ENCODE peak calls at places on chromosomes 1 and 21, in nine cellular contexts. I is breast epithelium, J is HCT116, R is right lobe of liver, T is upper lobe of left lung, F is transverse colon, C is IMR-90, A is esophagus squamous epithelium, H is endothelial cell of umbilical vein. Q is an unnamed sample.

GRCh38 chr1:93746009-93746408 is 64.4 kb upstream of the BCAR3 start:
- DNase-seq in R (no peak), F (no peak), A (no peak), C (no peak), H (no peak), I (no peak), J (no peak), T (peak), Q (peak)

GRCh38 chr1:5727871-5728643 is 264.2 kb downstream of the NPHP4 start:
- DNase-seq in R (peak), I (peak), J (no peak), T (no peak), H (no peak), A (no peak), F (no peak), C (no peak), Q (no peak)

GRCh38 chr1:236394016-236394481 is at the start of gene EDARADD:
- DNase-seq in C (no peak), J (no peak), A (no peak), R (no peak), I (no peak), H (no peak), F (no peak), T (no peak), Q (no peak)

GRCh38 chr1:205505791-205506190 is 1.3 kb downstream of the CDK18 start:
- DNase-seq in I (no peak), R (no peak), F (peak), C (no peak), J (no peak), H (no peak), T (peak), A (no peak), Q (no peak)

GRCh38 chr1:145707183-145707867 is at the start of gene PDZK1:
- DNase-seq in R (peak), I (no peak), C (no peak), J (no peak), H (no peak), T (no peak), F (no peak), A (no peak), Q (no peak)

GRCh38 chr1:201755200-201755599 is 73.8 kb upstream of the IPO9 start:
- DNase-seq in C (no peak), J (no peak), R (no peak), H (no peak), F (no peak), T (no peak), I (no peak), A (no peak), Q (no peak)

GRCh38 chr1:7719468-7720104 is 51.5 kb upstream of the VAMP3 start:
- DNase-seq in J (no peak), I (no peak), F (no peak), C (no peak), A (no peak), R (no peak), T (no peak), H (no peak), Q (no peak)

GRCh38 chr1:201861448-201861847 is 27.2 kb upstream of the SHISA4 start:
- DNase-seq in A (no peak), J (no peak), H (no peak), R (no peak), T (no peak), I (no peak), F (no peak), C (no peak), Q (no peak)

GRCh38 chr1:42380617-42381423 is at the start of gene RIMKLA:
- DNase-seq in I (no peak), T (peak), C (peak), J (no peak), A (no peak), F (peak), R (peak), H (peak), Q (no peak)

GRCh38 chr1:203996126-203996525 is 76.8 kb upstream of the SOX13 start:
- DNase-seq in R (no peak), F (no peak), T (no peak), J (no peak), A (no peak), C (no peak), H (no peak), I (no peak), Q (peak)

GRCh38 chr1:243343970-243344749 is 88.3 kb downstream of the SDCCAG8 start:
- DNase-seq in F (no peak), C (peak), R (no peak), J (peak), A (no peak), H (peak), T (no peak), I (no peak), Q (no peak)

GRCh38 chr21:26148071-26148470 is 22.5 kb downstream of the APP start:
- DNase-seq in T (no peak), I (no peak), C (no peak), R (no peak), H (peak), J (no peak), F (no peak), A (no peak), Q (no peak)

GRCh38 chr1:164712131-164713031 is 153.4 kb downstream of the PBX1 start:
- DNase-seq in A (no peak), R (peak), C (peak), I (no peak), F (peak), J (no peak), H (peak), T (no peak), Q (no peak)

GRCh38 chr1:79568411-79568810 is 561.9 kb upstream of the ADGRL4 start:
- DNase-seq in C (peak), F (no peak), H (no peak), A (no peak), I (no peak), T (no peak), J (no peak), R (no peak), Q (no peak)

GRCh38 chr21:34073032-34073748 is at the start of the genes MRPS6 and SLC5A3:
- DNase-seq in C (peak), A (peak), F (peak), J (peak), I (peak), H (peak), T (peak), R (peak), Q (peak)
- TF ChIP-seq CTCF in C (peak), A (no peak), F (no peak), J (no peak), I (no peak), H (no peak), T (peak), R (no peak), Q (no peak)

DNA sequence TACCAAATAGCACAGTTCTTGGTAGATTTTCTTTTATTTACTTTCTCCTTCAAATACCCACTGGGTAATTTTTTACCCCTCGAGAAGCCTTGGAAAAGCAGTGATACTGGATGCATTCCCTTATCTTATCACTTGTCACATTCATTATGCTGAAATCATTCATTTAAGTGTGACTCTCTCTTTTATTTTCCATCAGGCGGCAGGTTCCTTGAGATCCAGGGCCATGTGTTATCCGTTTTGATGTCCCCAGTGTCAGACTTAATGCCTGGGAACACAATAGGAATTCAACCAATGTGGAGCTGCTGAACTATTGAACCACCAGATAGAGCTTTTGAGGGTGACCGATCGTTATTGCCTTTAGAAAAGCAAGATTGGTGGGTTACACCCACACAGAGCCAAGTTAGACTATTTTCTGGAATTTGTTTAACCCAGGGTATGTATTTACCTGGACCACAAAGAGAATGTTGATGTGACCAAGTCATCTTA is 51.5 kb upstream of the ATP5PO start:
- DNase-seq in I (no peak), A (no peak), F (no peak), T (no peak), J (no peak), R (no peak), C (no peak), H (no peak), Q (no peak)
- TF ChIP-seq POLR2A in I (no peak), A (no peak), F (no peak), T (no peak), J (no peak), R (no peak), C (no peak), H (no peak), Q (no peak)

GRCh38 chr1:221729771-221730170 is 12.1 kb downstream of the DUSP10 start:
- DNase-seq in H (no peak), F (no peak), J (no peak), I (no peak), C (peak), A (no peak), T (no peak), R (no peak), Q (no peak)
- H3K4me3 ChIP-seq in H (no peak), F (no peak), J (no peak), I (no peak), C (no peak), A (no peak), T (no peak), R (no peak), Q (no peak)

DNA sequence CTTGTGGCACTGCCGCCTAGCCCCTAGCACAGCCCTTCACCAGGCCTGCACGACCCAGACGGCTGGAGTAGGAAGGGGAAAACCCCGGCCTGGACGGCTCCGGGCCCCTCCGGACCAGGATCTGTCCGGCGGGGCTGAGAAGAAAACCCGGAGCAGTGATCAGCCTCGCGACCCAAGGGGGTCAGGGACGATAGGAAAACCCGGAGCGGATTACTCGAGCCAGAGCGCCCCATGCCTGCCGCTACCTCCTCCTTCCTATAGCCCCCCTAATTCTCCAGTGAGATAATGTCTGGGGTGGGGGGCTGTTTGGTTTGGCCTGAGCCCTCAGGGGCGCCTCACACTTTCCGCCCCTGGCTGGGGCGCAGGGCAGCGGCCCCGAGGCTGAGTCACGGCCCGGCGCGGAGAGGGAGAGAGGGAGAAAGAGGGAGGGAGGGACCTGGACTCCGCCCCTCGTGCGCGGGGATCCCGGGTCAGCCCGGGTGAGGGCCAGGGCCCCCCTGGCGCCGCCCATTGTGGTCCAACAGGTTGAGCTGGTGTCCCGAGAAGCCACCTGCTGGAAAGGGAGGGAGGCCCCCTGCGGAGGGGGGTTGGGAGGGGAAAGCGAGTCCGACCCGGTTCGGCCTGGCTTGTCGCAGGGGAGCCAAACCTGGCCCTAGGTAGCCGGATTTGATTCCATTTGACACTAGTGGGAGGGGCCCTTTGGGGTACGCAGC is 1.7 kb upstream of the ZBTB7B start:
- DNase-seq in J (peak), R (peak), T (peak), F (peak), A (no peak), I (peak), H (peak), C (peak), Q (peak)
- TF ChIP-seq CTCF in J (no peak), R (peak), T (peak), F (peak), A (peak), I (no peak), H (no peak), C (peak), Q (no peak)

GRCh38 chr1:109664671-109665070 is 3.2 kb upstream of the GSTM2 start:
- DNase-seq in F (no peak), C (no peak), I (no peak), J (no peak), A (no peak), T (no peak), R (no peak), H (no peak), Q (no peak)

GRCh38 chr1:109669246-109669948 is 1.5 kb downstream of the GSTM2 start:
- DNase-seq in C (no peak), R (no peak), T (no peak), A (no peak), H (peak), F (peak), I (no peak), J (no peak), Q (no peak)

GRCh38 chr1:109668123-109668800 is 405 bp downstream of the GSTM2 start:
- DNase-seq in A (no peak), J (no peak), F (no peak), T (no peak), R (no peak), C (peak), H (no peak), I (no peak), Q (no peak)

GRCh38 chr1:109671067-109671466 is 3.2 kb downstream of the GSTM2 start:
- DNase-seq in H (peak), I (no peak), J (no peak), A (no peak), C (peak), R (no peak), F (peak), T (no peak), Q (no peak)

GRCh38 chr1:109667452-109668122 is at the start of gene GSTM2:
- DNase-seq in A (peak), J (no peak), F (peak), T (peak), I (peak), H (peak), R (peak), C (peak), Q (peak)
- TF ChIP-seq POLR2A in A (no peak), J (no peak), F (no peak), T (peak), I (no peak), H (no peak), R (no peak), C (no peak), Q (no peak)

GRCh38 chr21:41425588-41425953 is 468 bp upstream of the MX1 start:
- DNase-seq in H (no peak), I (no peak), T (no peak), J (no peak), C (no peak), R (no peak), F (no peak), A (no peak), Q (no peak)

GRCh38 chr21:41425954-41426655 is at the start of gene MX1:
- DNase-seq in H (peak), A (no peak), R (peak), C (peak), F (peak), T (peak), I (peak), J (no peak), Q (no peak)

GRCh38 chr21:41427556-41427955 is 1.5 kb downstream of the MX1 start:
- DNase-seq in C (no peak), I (no peak), F (no peak), J (no peak), R (no peak), A (no peak), T (no peak), H (no peak), Q (peak)

GRCh38 chr21:41428311-41428710 is 2.3 kb downstream of the MX1 start:
- DNase-seq in C (no peak), A (no peak), J (no peak), T (no peak), R (no peak), H (no peak), F (no peak), I (no peak), Q (no peak)

DNA sequence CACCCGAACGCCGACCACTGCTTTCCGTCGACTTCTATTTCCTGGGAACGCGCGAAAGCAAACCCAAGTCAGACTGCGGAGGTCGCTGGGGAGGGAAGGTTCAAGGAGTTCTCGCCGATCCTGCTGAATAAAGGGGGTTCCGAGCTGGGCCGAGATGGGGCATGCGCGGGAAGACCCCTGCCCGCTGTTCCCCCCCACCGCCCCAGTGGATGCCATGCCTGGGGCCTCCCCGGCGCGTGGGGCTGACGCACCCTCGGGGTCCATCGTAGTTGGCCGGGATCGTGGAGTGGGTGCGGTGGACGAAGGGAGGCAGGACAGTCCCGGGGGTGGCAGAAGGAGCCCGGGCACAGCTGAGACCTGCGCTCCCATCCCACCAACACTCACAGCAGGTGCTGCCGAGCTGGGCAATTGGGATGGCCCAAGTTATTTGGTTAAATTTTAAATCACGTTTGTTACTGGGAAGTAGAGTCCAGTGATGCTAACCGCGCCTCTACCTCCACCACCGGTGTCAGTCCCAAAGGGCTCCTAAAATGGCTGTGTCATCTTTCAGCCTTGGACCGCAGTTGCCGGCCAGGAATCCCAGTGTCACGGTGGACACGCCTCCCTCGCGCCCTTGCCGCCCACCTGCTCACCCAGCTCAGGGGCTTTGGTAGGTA is 745 bp downstream of the MX1 start:
- DNase-seq in H (no peak), I (no peak), C (no peak), T (no peak), J (no peak), R (no peak), F (no peak), A (no peak), Q (no peak)
- H3K4me3 ChIP-seq in H (peak), I (peak), C (peak), T (peak), J (no peak), R (peak), F (peak), A (peak), Q (peak)

GRCh38 chr1:220498188-220498587 is 29.7 kb upstream of the MARK1 start:
- DNase-seq in I (no peak), F (no peak), H (no peak), J (no peak), C (no peak), R (no peak), A (no peak), T (no peak), Q (no peak)

GRCh38 chr1:220497220-220497756 is 30.6 kb upstream of the MARK1 start:
- DNase-seq in C (no peak), J (no peak), A (no peak), I (no peak), R (no peak), F (no peak), T (no peak), H (no peak), Q (no peak)

GRCh38 chr1:220491891-220492290 is 36.0 kb upstream of the MARK1 start:
- DNase-seq in I (no peak), R (no peak), T (no peak), F (no peak), H (no peak), J (no peak), A (no peak), C (no peak), Q (no peak)

GRCh38 chr1:220487297-220487820 is 40.6 kb upstream of the MARK1 start:
- DNase-seq in J (peak), F (peak), C (peak), A (no peak), T (no peak), I (no peak), H (peak), R (no peak), Q (no peak)

DNA sequence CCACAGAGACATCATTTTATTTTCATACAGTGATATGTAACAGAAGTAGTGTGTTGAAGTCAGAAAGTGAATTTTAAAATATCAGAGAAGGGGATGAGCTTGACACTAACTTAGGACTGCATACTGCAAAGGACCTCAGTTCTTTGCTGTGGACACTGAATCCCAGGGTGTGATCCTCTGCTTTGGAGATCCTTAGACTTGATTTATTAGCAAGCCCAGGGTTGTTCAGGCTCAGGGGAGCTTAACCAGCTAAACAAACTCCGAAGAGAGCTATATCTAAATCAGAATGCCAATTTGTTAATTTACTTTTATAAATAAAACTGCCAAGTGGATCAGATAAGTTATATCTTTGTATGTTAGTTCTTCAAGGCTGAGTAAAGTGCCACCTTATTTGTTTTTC is 35.3 kb upstream of the MARK1 start:
- DNase-seq in R (no peak), C (no peak), J (no peak), I (no peak), H (no peak), A (no peak), T (no peak), F (no peak), Q (no peak)
- TF ChIP-seq CTCF in R (no peak), C (no peak), J (no peak), I (no peak), H (no peak), A (no peak), T (no peak), F (no peak), Q (no peak)

GRCh38 chr1:27408151-27408550 is 15.7 kb downstream of the GPR3 start:
- DNase-seq in F (no peak), R (no peak), A (no peak), H (no peak), C (no peak), J (no peak), T (no peak), I (no peak), Q (no peak)

GRCh38 chr1:27405074-27405473 is 12.7 kb downstream of the GPR3 start:
- DNase-seq in A (no peak), R (no peak), C (peak), I (no peak), J (no peak), H (no peak), F (no peak), T (no peak), Q (no peak)

GRCh38 chr1:27403065-27403726 is 10.8 kb downstream of the GPR3 start:
- DNase-seq in J (no peak), T (no peak), H (peak), C (peak), A (no peak), I (no peak), F (peak), R (no peak), Q (peak)

GRCh38 chr1:27403931-27404330 is 11.5 kb downstream of the GPR3 start:
- DNase-seq in R (no peak), A (no peak), F (no peak), T (no peak), I (no peak), J (no peak), C (no peak), H (no peak), Q (no peak)

GRCh38 chr1:27406354-27406665 is 13.9 kb downstream of the GPR3 start:
- DNase-seq in A (no peak), J (no peak), F (no peak), H (no peak), C (no peak), I (no peak), R (no peak), T (no peak), Q (no peak)
- TF ChIP-seq POLR2A in A (no peak), J (no peak), F (no peak), H (no peak), C (no peak), I (no peak), R (no peak), T (no peak), Q (no peak)

Q was measured in lower leg skin.